ENCODE peak calls at places on chromosome 16, in five cellular contexts. One of them, this sample, is unnamed.

GRCh38 chr16:88534731-88535141 is 35.5 kb upstream of the ZC3H18 start:
- DNase-seq in CD4-positive, alpha-beta memory T cell: peak
- DNase-seq in ovary: peak
- DNase-seq in body of pancreas: no peak
- DNase-seq in cardiac muscle cell: peak
- DNase-seq in this sample: no peak

GRCh38 chr16:55059146-55059545 is 128.5 kb downstream of the IRX5 start:
- DNase-seq in cardiac muscle cell: no peak
- DNase-seq in CD4-positive, alpha-beta memory T cell: no peak
- DNase-seq in ovary: no peak
- DNase-seq in body of pancreas: no peak
- DNase-seq in this sample: no peak

GRCh38 chr16:17224859-17225258 is 245.9 kb downstream of the XYLT1 start:
- DNase-seq in CD4-positive, alpha-beta memory T cell: no peak
- DNase-seq in body of pancreas: peak
- DNase-seq in ovary: peak
- DNase-seq in cardiac muscle cell: no peak
- DNase-seq in this sample: no peak

GRCh38 chr16:29912087-29912486 is 11.8 kb downstream of the ASPHD1 start:
- DNase-seq in ovary: no peak
- DNase-seq in cardiac muscle cell: no peak
- DNase-seq in CD4-positive, alpha-beta memory T cell: no peak
- DNase-seq in body of pancreas: no peak
- DNase-seq in this sample: no peak

GRCh38 chr16:1560866-1561265 is 27.4 kb downstream of the TMEM204 start:
- DNase-seq in CD4-positive, alpha-beta memory T cell: no peak
- DNase-seq in body of pancreas: no peak
- DNase-seq in ovary: no peak
- DNase-seq in cardiac muscle cell: no peak
- DNase-seq in this sample: no peak

GRCh38 chr16:17397499-17397891 is 73.3 kb downstream of the XYLT1 start:
- DNase-seq in body of pancreas: peak
- DNase-seq in CD4-positive, alpha-beta memory T cell: peak
- DNase-seq in ovary: no peak
- DNase-seq in cardiac muscle cell: peak
- DNase-seq in this sample: no peak

GRCh38 chr16:1580956-1581355 is 30.9 kb downstream of the IFT140 start:
- DNase-seq in body of pancreas: no peak
- DNase-seq in ovary: no peak
- DNase-seq in CD4-positive, alpha-beta memory T cell: no peak
- DNase-seq in cardiac muscle cell: no peak
- DNase-seq in this sample: no peak

GRCh38 chr16:10514369-10515055 is 65.9 kb downstream of the EMP2 start:
- DNase-seq in cardiac muscle cell: peak
- DNase-seq in body of pancreas: peak
- DNase-seq in ovary: peak
- DNase-seq in CD4-positive, alpha-beta memory T cell: no peak
- DNase-seq in this sample: peak

GRCh38 chr16:75086281-75086680 is 30.3 kb downstream of the LDHD start:
- DNase-seq in cardiac muscle cell: no peak
- DNase-seq in body of pancreas: no peak
- DNase-seq in CD4-positive, alpha-beta memory T cell: no peak
- DNase-seq in ovary: no peak
- DNase-seq in this sample: no peak

GRCh38 chr16:14309001-14309886 is 238.1 kb downstream of the MRTFB start:
- DNase-seq in ovary: no peak
- DNase-seq in CD4-positive, alpha-beta memory T cell: no peak
- DNase-seq in body of pancreas: peak
- DNase-seq in cardiac muscle cell: no peak
- DNase-seq in this sample: no peak

GRCh38 chr16:72508196-72508595 is 336.2 kb upstream of the PMFBP1 start:
- DNase-seq in body of pancreas: no peak
- DNase-seq in CD4-positive, alpha-beta memory T cell: no peak
- DNase-seq in ovary: no peak
- DNase-seq in cardiac muscle cell: no peak
- DNase-seq in this sample: no peak

GRCh38 chr16:88484505-88485365 is 31.7 kb downstream of the ZFPM1 start:
- DNase-seq in cardiac muscle cell: no peak
- DNase-seq in body of pancreas: no peak
- DNase-seq in CD4-positive, alpha-beta memory T cell: no peak
- DNase-seq in ovary: no peak
- DNase-seq in this sample: no peak

GRCh38 chr16:55146939-55147338 is 177.1 kb upstream of the IRX6 start:
- DNase-seq in cardiac muscle cell: peak
- DNase-seq in CD4-positive, alpha-beta memory T cell: no peak
- DNase-seq in ovary: no peak
- DNase-seq in body of pancreas: no peak
- DNase-seq in this sample: no peak

GRCh38 chr16:89453662-89454321 is 36.6 kb downstream of the ANKRD11 start:
- DNase-seq in cardiac muscle cell: no peak
- DNase-seq in CD4-positive, alpha-beta memory T cell: no peak
- DNase-seq in ovary: no peak
- DNase-seq in body of pancreas: peak
- DNase-seq in this sample: no peak

GRCh38 chr16:22868859-22869258 is 54.9 kb downstream of the HS3ST2 start:
- DNase-seq in CD4-positive, alpha-beta memory T cell: no peak
- DNase-seq in ovary: no peak
- DNase-seq in body of pancreas: no peak
- DNase-seq in cardiac muscle cell: no peak
- DNase-seq in this sample: no peak

GRCh38 chr16:87276091-87276561 is 41.1 kb downstream of the C16orf95 start:
- DNase-seq in cardiac muscle cell: no peak
- DNase-seq in ovary: no peak
- DNase-seq in body of pancreas: no peak
- DNase-seq in CD4-positive, alpha-beta memory T cell: no peak
- DNase-seq in this sample: no peak

GRCh38 chr16:64738321-64738960 is 383.4 kb downstream of the CDH11 start:
- DNase-seq in CD4-positive, alpha-beta memory T cell: no peak
- DNase-seq in body of pancreas: no peak
- DNase-seq in ovary: no peak
- DNase-seq in cardiac muscle cell: no peak
- DNase-seq in this sample: no peak

GRCh38 chr16:11087691-11088431 is 143.5 kb downstream of the CLEC16A start:
- DNase-seq in cardiac muscle cell: no peak
- DNase-seq in CD4-positive, alpha-beta memory T cell: peak
- DNase-seq in body of pancreas: no peak
- DNase-seq in ovary: no peak
- DNase-seq in this sample: no peak

GRCh38 chr16:82655315-82655714 is 28.5 kb downstream of the CDH13 start:
- DNase-seq in cardiac muscle cell: no peak
- DNase-seq in CD4-positive, alpha-beta memory T cell: peak
- DNase-seq in ovary: no peak
- DNase-seq in body of pancreas: no peak
- DNase-seq in this sample: no peak

GRCh38 chr16:2204727-2205103 is 539 bp upstream of the MLST8 start:
- DNase-seq in cardiac muscle cell: no peak
- DNase-seq in body of pancreas: no peak
- DNase-seq in CD4-positive, alpha-beta memory T cell: peak
- DNase-seq in ovary: no peak
- DNase-seq in this sample: no peak

GRCh38 chr16:66147338-66147737 is 219.2 kb upstream of the CDH5 start:
- DNase-seq in body of pancreas: no peak
- DNase-seq in ovary: no peak
- DNase-seq in CD4-positive, alpha-beta memory T cell: no peak
- DNase-seq in cardiac muscle cell: no peak
- DNase-seq in this sample: no peak

GRCh38 chr16:23148166-23148512 is 1.1 kb downstream of the USP31 start:
- DNase-seq in cardiac muscle cell: no peak
- DNase-seq in ovary: no peak
- DNase-seq in CD4-positive, alpha-beta memory T cell: no peak
- DNase-seq in body of pancreas: no peak
- DNase-seq in this sample: no peak

GRCh38 chr16:66510711-66511614 is 39.0 kb downstream of the TK2 start:
- DNase-seq in ovary: peak
- DNase-seq in CD4-positive, alpha-beta memory T cell: no peak
- DNase-seq in cardiac muscle cell: no peak
- DNase-seq in body of pancreas: peak
- DNase-seq in this sample: peak

GRCh38 chr16:50244140-50244503 is 22.2 kb upstream of the ADCY7 start:
- DNase-seq in body of pancreas: no peak
- DNase-seq in cardiac muscle cell: no peak
- DNase-seq in CD4-positive, alpha-beta memory T cell: no peak
- DNase-seq in ovary: no peak
- DNase-seq in this sample: no peak

GRCh38 chr16:30028438-30029093 is 2.5 kb downstream of the TLCD3B start:
- DNase-seq in cardiac muscle cell: peak
- DNase-seq in body of pancreas: no peak
- DNase-seq in ovary: no peak
- DNase-seq in CD4-positive, alpha-beta memory T cell: no peak
- DNase-seq in this sample: no peak

GRCh38 chr16:16028311-16028999 is 79.0 kb downstream of the ABCC1 start:
- DNase-seq in ovary: no peak
- DNase-seq in CD4-positive, alpha-beta memory T cell: no peak
- DNase-seq in cardiac muscle cell: no peak
- DNase-seq in body of pancreas: no peak
- DNase-seq in this sample: no peak

GRCh38 chr16:53129281-53130192 is 74.7 kb downstream of the CHD9 start:
- DNase-seq in CD4-positive, alpha-beta memory T cell: no peak
- DNase-seq in body of pancreas: no peak
- DNase-seq in cardiac muscle cell: peak
- DNase-seq in ovary: no peak
- DNase-seq in this sample: no peak

GRCh38 chr16:50585331-50585776 is 37.2 kb downstream of the NKD1 start:
- DNase-seq in ovary: peak
- DNase-seq in CD4-positive, alpha-beta memory T cell: no peak
- DNase-seq in cardiac muscle cell: peak
- DNase-seq in body of pancreas: peak
- DNase-seq in this sample: no peak

GRCh38 chr16:21302898-21303528 is 24.9 kb upstream of the CRYM start:
- DNase-seq in CD4-positive, alpha-beta memory T cell: no peak
- DNase-seq in body of pancreas: no peak
- DNase-seq in cardiac muscle cell: no peak
- DNase-seq in ovary: no peak
- DNase-seq in this sample: no peak

GRCh38 chr16:74627506-74628220 is 20.7 kb upstream of the GLG1 start:
- DNase-seq in ovary: peak
- DNase-seq in body of pancreas: peak
- DNase-seq in CD4-positive, alpha-beta memory T cell: no peak
- DNase-seq in cardiac muscle cell: no peak
- DNase-seq in this sample: peak

GRCh38 chr16:16025214-16025968 is 76.0 kb downstream of the ABCC1 start:
- DNase-seq in CD4-positive, alpha-beta memory T cell: peak
- DNase-seq in body of pancreas: no peak
- DNase-seq in ovary: no peak
- DNase-seq in cardiac muscle cell: no peak
- DNase-seq in this sample: no peak

DNA sequence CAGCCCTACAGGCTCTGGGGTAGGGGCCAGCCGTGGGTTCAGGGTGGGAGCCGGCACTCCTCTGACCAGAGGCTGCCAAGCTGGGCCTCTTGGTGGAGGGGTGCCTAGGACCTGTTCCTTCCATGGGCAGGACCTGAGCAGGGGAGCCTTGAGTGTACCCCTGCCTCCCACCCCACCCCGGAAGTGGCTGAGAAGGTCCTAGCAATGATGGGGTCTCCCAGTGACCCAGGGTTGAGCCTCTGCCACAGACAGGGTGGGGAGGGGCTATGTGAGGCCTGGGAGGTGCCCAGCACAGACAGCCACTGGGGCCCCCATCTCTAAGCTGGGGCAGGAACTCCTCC is 6.2 kb upstream of the MTSS2 start:
- DNase-seq in CD4-positive, alpha-beta memory T cell: no peak
- DNase-seq in ovary: no peak
- DNase-seq in body of pancreas: no peak
- DNase-seq in cardiac muscle cell: no peak
- DNase-seq in this sample: no peak
- H3K27ac ChIP-seq in CD4-positive, alpha-beta memory T cell: no peak
- H3K27ac ChIP-seq in ovary: peak
- H3K27ac ChIP-seq in body of pancreas: peak
- H3K27ac ChIP-seq in cardiac muscle cell: peak
- H3K27ac ChIP-seq in this sample: peak

DNA sequence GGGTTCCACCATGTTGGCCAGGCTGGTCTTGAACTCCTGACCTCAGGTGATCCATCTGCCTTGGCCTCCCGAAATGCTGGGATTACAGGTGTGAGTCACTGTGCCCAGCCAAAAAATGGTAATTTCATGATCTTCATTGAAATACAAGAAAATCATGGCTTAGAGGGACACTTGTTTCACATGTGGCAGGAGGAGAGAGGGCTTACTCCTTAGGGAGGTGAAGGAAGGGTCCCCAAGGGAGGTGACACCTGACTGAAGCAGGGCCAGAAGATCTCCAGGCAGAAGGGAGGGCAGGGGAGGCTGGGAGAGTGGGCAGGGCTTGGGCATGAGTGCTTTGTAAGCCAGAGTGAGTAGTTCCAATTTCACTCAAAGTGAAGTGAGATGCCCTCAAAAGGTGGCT is 20.0 kb upstream of the ITGAX start:
- DNase-seq in CD4-positive, alpha-beta memory T cell: no peak
- DNase-seq in cardiac muscle cell: no peak
- DNase-seq in body of pancreas: no peak
- DNase-seq in ovary: no peak
- DNase-seq in this sample: no peak
- H3K4me3 ChIP-seq in CD4-positive, alpha-beta memory T cell: no peak
- H3K4me3 ChIP-seq in cardiac muscle cell: no peak
- H3K4me3 ChIP-seq in body of pancreas: no peak
- H3K4me3 ChIP-seq in ovary: no peak
- H3K4me3 ChIP-seq in this sample: no peak

GRCh38 chr16:79185681-79186080 is 414.9 kb downstream of the MAF start:
- DNase-seq in body of pancreas: no peak
- DNase-seq in cardiac muscle cell: no peak
- DNase-seq in CD4-positive, alpha-beta memory T cell: no peak
- DNase-seq in ovary: no peak
- DNase-seq in this sample: no peak
- H3K27ac ChIP-seq in body of pancreas: no peak
- H3K27ac ChIP-seq in cardiac muscle cell: peak
- H3K27ac ChIP-seq in CD4-positive, alpha-beta memory T cell: no peak
- H3K27ac ChIP-seq in ovary: no peak
- H3K27ac ChIP-seq in this sample: no peak

DNA sequence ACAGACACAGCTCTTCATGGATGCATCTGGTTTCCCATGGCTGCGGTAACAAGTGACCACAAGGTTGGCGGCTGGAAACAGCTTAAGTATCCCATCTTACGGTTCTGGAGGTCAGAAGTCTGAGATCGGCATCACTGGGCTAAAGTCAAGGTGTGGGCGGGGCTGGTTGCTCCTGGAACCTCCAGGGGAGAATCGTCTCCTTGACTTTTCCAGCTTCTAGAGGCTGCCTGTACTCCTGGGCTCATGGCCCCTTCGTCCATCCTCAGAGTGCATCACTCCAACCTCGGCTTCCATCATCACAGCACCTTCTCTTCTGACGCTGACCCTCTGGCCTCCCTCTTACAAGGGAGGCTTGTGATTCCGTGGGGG is 12.9 kb upstream of the CRISPLD2 start:
- DNase-seq in ovary: no peak
- DNase-seq in body of pancreas: no peak
- DNase-seq in CD4-positive, alpha-beta memory T cell: no peak
- DNase-seq in cardiac muscle cell: no peak
- DNase-seq in this sample: no peak
- H3K4me3 ChIP-seq in ovary: no peak
- H3K4me3 ChIP-seq in body of pancreas: no peak
- H3K4me3 ChIP-seq in CD4-positive, alpha-beta memory T cell: no peak
- H3K4me3 ChIP-seq in cardiac muscle cell: no peak
- H3K4me3 ChIP-seq in this sample: no peak

DNA sequence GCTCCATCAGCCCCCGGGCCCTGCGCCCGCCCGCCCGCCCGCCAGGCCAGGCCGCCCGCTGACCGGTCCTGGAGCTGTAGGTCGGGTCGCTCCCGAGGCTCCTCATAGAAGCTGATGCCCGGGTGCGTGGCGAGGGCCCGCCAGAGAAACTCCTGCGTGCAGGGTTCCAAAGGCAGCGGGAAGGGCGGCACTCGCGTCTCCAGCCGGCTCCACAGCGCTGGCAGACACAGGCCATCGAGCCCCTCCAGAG is 181 bp downstream of the GTF3C1 start:
- DNase-seq in CD4-positive, alpha-beta memory T cell: no peak
- DNase-seq in cardiac muscle cell: no peak
- DNase-seq in body of pancreas: no peak
- DNase-seq in ovary: no peak
- DNase-seq in this sample: no peak
- H3K27ac ChIP-seq in CD4-positive, alpha-beta memory T cell: peak
- H3K27ac ChIP-seq in cardiac muscle cell: peak
- H3K27ac ChIP-seq in body of pancreas: peak
- H3K27ac ChIP-seq in ovary: no peak
- H3K27ac ChIP-seq in this sample: peak